ENCODE peak calls at places on chromosome 20, in eight cellular contexts. One of them, this sample, is unnamed.

GRCh38 chr20:51500311-51500710 is 42.2 kb downstream of the NFATC2 start:
- DNase-seq in GM06990: peak; percentile 66
- DNase-seq in breast epithelium: no peak
- DNase-seq in OCI-LY7: peak; percentile 13
- DNase-seq in cardiac muscle cell: no peak
- DNase-seq in foreskin fibroblast: no peak
- DNase-seq in neural crest cell: no peak
- DNase-seq in foreskin keratinocyte: peak; percentile 52
- DNase-seq in this sample: peak; percentile 72

GRCh38 chr20:20318318-20319161 is 49.4 kb upstream of the INSM1 start:
- DNase-seq in breast epithelium: no peak
- DNase-seq in foreskin fibroblast: no peak
- DNase-seq in cardiac muscle cell: no peak
- DNase-seq in GM06990: no peak
- DNase-seq in neural crest cell: no peak
- DNase-seq in OCI-LY7: no peak
- DNase-seq in foreskin keratinocyte: no peak
- DNase-seq in this sample: no peak

GRCh38 chr20:881051-881820 is 34.9 kb downstream of the ANGPT4 start:
- DNase-seq in breast epithelium: no peak
- DNase-seq in cardiac muscle cell: no peak
- DNase-seq in neural crest cell: no peak
- DNase-seq in foreskin keratinocyte: peak; percentile 80
- DNase-seq in OCI-LY7: no peak
- DNase-seq in GM06990: no peak
- DNase-seq in foreskin fibroblast: peak; percentile 23
- DNase-seq in this sample: no peak

GRCh38 chr20:19288636-19289035 is 76.2 kb downstream of the SLC24A3 start:
- DNase-seq in foreskin keratinocyte: no peak
- DNase-seq in foreskin fibroblast: no peak
- DNase-seq in cardiac muscle cell: no peak
- DNase-seq in GM06990: no peak
- DNase-seq in OCI-LY7: no peak
- DNase-seq in breast epithelium: no peak
- DNase-seq in neural crest cell: no peak
- DNase-seq in this sample: no peak

GRCh38 chr20:59351148-59352040 is 51.0 kb downstream of the EDN3 start:
- DNase-seq in GM06990: no peak
- DNase-seq in OCI-LY7: no peak
- DNase-seq in cardiac muscle cell: no peak
- DNase-seq in foreskin keratinocyte: no peak
- DNase-seq in neural crest cell: no peak
- DNase-seq in breast epithelium: no peak
- DNase-seq in foreskin fibroblast: peak; percentile 4
- DNase-seq in this sample: no peak

GRCh38 chr20:41185013-41185757 is 47.8 kb downstream of the PLCG1 start:
- DNase-seq in neural crest cell: no peak
- DNase-seq in OCI-LY7: no peak
- DNase-seq in breast epithelium: no peak
- DNase-seq in GM06990: no peak
- DNase-seq in cardiac muscle cell: no peak
- DNase-seq in foreskin keratinocyte: no peak
- DNase-seq in foreskin fibroblast: no peak
- DNase-seq in this sample: no peak

GRCh38 chr20:50516180-50516934 is 6.2 kb downstream of the PTPN1 start:
- DNase-seq in OCI-LY7: peak; percentile 69
- DNase-seq in cardiac muscle cell: no peak
- DNase-seq in GM06990: peak; percentile 69
- DNase-seq in neural crest cell: no peak
- DNase-seq in foreskin keratinocyte: no peak
- DNase-seq in breast epithelium: no peak
- DNase-seq in foreskin fibroblast: no peak
- DNase-seq in this sample: no peak

GRCh38 chr20:50704971-50705370 is 13.6 kb upstream of the RIPOR3 start:
- DNase-seq in neural crest cell: no peak
- DNase-seq in cardiac muscle cell: no peak
- DNase-seq in foreskin fibroblast: peak; percentile 70
- DNase-seq in breast epithelium: no peak
- DNase-seq in foreskin keratinocyte: no peak
- DNase-seq in GM06990: no peak
- DNase-seq in OCI-LY7: no peak
- DNase-seq in this sample: no peak

GRCh38 chr20:41148956-41149355 is 11.6 kb downstream of the PLCG1 start:
- DNase-seq in foreskin keratinocyte: no peak
- DNase-seq in OCI-LY7: no peak
- DNase-seq in neural crest cell: no peak
- DNase-seq in breast epithelium: no peak
- DNase-seq in foreskin fibroblast: no peak
- DNase-seq in cardiac muscle cell: no peak
- DNase-seq in GM06990: no peak
- DNase-seq in this sample: no peak

GRCh38 chr20:30985386-30985785 is 272.1 kb upstream of the DEFB115 start:
- DNase-seq in cardiac muscle cell: no peak
- DNase-seq in foreskin keratinocyte: no peak
- DNase-seq in GM06990: no peak
- DNase-seq in OCI-LY7: no peak
- DNase-seq in neural crest cell: no peak
- DNase-seq in foreskin fibroblast: no peak
- DNase-seq in breast epithelium: no peak
- DNase-seq in this sample: no peak

GRCh38 chr20:33415948-33416347 is 14.6 kb upstream of the CDK5RAP1 start:
- DNase-seq in breast epithelium: no peak
- DNase-seq in cardiac muscle cell: peak; percentile 50
- DNase-seq in foreskin fibroblast: peak; percentile 46
- DNase-seq in neural crest cell: peak; percentile 26
- DNase-seq in foreskin keratinocyte: no peak
- DNase-seq in GM06990: no peak
- DNase-seq in OCI-LY7: peak; percentile 62
- DNase-seq in this sample: no peak

GRCh38 chr20:13418263-13419229 is 197.5 kb downstream of the ISM1 start:
- DNase-seq in cardiac muscle cell: no peak
- DNase-seq in GM06990: no peak
- DNase-seq in breast epithelium: no peak
- DNase-seq in OCI-LY7: no peak
- DNase-seq in foreskin fibroblast: no peak
- DNase-seq in neural crest cell: no peak
- DNase-seq in foreskin keratinocyte: no peak
- DNase-seq in this sample: no peak

GRCh38 chr20:17617212-17617867 is 47.5 kb downstream of the DSTN start:
- DNase-seq in GM06990: no peak
- DNase-seq in cardiac muscle cell: peak; percentile 77
- DNase-seq in neural crest cell: peak; percentile 67
- DNase-seq in breast epithelium: peak; percentile 59
- DNase-seq in OCI-LY7: peak; percentile 48
- DNase-seq in foreskin keratinocyte: no peak
- DNase-seq in foreskin fibroblast: no peak
- DNase-seq in this sample: no peak

GRCh38 chr20:61056627-61057312 is 195.3 kb upstream of the CDH4 start:
- DNase-seq in OCI-LY7: no peak
- DNase-seq in foreskin keratinocyte: no peak
- DNase-seq in GM06990: no peak
- DNase-seq in foreskin fibroblast: no peak
- DNase-seq in neural crest cell: no peak
- DNase-seq in breast epithelium: no peak
- DNase-seq in cardiac muscle cell: no peak
- DNase-seq in this sample: no peak

GRCh38 chr20:33010674-33011449 is 3.4 kb downstream of the BPIFB2 start:
- DNase-seq in foreskin fibroblast: no peak
- DNase-seq in cardiac muscle cell: no peak
- DNase-seq in foreskin keratinocyte: no peak
- DNase-seq in breast epithelium: no peak
- DNase-seq in neural crest cell: no peak
- DNase-seq in GM06990: no peak
- DNase-seq in OCI-LY7: no peak
- DNase-seq in this sample: no peak

GRCh38 chr20:44849712-44850111 is 35.8 kb upstream of the YWHAB start:
- DNase-seq in breast epithelium: no peak
- DNase-seq in cardiac muscle cell: no peak
- DNase-seq in foreskin fibroblast: no peak
- DNase-seq in GM06990: no peak
- DNase-seq in neural crest cell: no peak
- DNase-seq in foreskin keratinocyte: no peak
- DNase-seq in OCI-LY7: no peak
- DNase-seq in this sample: no peak
- TF ChIP-seq CTCF in breast epithelium: no peak
- TF ChIP-seq CTCF in cardiac muscle cell: no peak
- TF ChIP-seq CTCF in foreskin fibroblast: no peak
- TF ChIP-seq CTCF in GM06990: no peak
- TF ChIP-seq CTCF in neural crest cell: peak; percentile 18
- TF ChIP-seq CTCF in foreskin keratinocyte: peak; percentile 12
- TF ChIP-seq CTCF in OCI-LY7: peak; percentile 14
- TF ChIP-seq CTCF in this sample: no peak

DNA sequence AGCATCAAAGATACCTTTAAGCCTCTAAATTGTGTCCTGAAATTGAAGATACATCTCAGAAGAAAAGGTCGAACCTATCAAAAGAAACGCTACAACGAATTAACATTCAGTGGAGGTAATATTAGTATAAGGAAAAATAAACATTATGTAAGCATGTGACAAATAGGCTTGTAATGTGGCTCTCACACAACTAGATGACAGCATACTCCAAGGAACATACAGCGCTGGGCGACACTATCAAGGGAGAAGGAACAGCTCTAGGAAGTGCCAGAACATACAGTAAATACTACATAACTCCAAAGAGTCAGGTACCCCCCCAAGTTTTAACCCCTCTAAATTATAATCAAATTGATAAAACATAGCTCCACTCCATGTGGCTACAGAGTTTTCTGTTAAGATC is 103.5 kb downstream of the LAMP5 start:
- DNase-seq in GM06990: no peak
- DNase-seq in OCI-LY7: no peak
- DNase-seq in foreskin fibroblast: peak; percentile 38
- DNase-seq in cardiac muscle cell: peak; percentile 67
- DNase-seq in neural crest cell: no peak
- DNase-seq in foreskin keratinocyte: peak; percentile 30
- DNase-seq in breast epithelium: no peak
- DNase-seq in this sample: no peak
- TF ChIP-seq CTCF in GM06990: peak; percentile 49
- TF ChIP-seq CTCF in OCI-LY7: peak; percentile 45
- TF ChIP-seq CTCF in foreskin fibroblast: no peak
- TF ChIP-seq CTCF in cardiac muscle cell: peak; percentile 8
- TF ChIP-seq CTCF in neural crest cell: peak; percentile 59
- TF ChIP-seq CTCF in foreskin keratinocyte: peak; percentile 59
- TF ChIP-seq CTCF in breast epithelium: no peak
- TF ChIP-seq CTCF in this sample: peak; percentile 51

GRCh38 chr20:3247638-3248037 is 8.6 kb upstream of the SLC4A11 start:
- DNase-seq in OCI-LY7: no peak
- DNase-seq in GM06990: no peak
- DNase-seq in neural crest cell: no peak
- DNase-seq in cardiac muscle cell: no peak
- DNase-seq in foreskin fibroblast: no peak
- DNase-seq in foreskin keratinocyte: no peak
- DNase-seq in breast epithelium: no peak
- DNase-seq in this sample: no peak

GRCh38 chr20:3248993-3249347 is 10.0 kb upstream of the SLC4A11 start:
- DNase-seq in cardiac muscle cell: no peak
- DNase-seq in GM06990: no peak
- DNase-seq in foreskin fibroblast: no peak
- DNase-seq in OCI-LY7: no peak
- DNase-seq in breast epithelium: no peak
- DNase-seq in foreskin keratinocyte: no peak
- DNase-seq in neural crest cell: no peak
- DNase-seq in this sample: no peak

GRCh38 chr20:3251806-3252205 is 12.8 kb upstream of the SLC4A11 start:
- DNase-seq in neural crest cell: no peak
- DNase-seq in foreskin keratinocyte: no peak
- DNase-seq in GM06990: no peak
- DNase-seq in OCI-LY7: no peak
- DNase-seq in breast epithelium: no peak
- DNase-seq in foreskin fibroblast: no peak
- DNase-seq in cardiac muscle cell: no peak
- DNase-seq in this sample: no peak

GRCh38 chr20:3248167-3248992 is 9.4 kb upstream of the SLC4A11 start:
- DNase-seq in GM06990: no peak
- DNase-seq in neural crest cell: peak; percentile 10
- DNase-seq in OCI-LY7: no peak
- DNase-seq in foreskin fibroblast: no peak
- DNase-seq in cardiac muscle cell: peak; percentile 49
- DNase-seq in breast epithelium: no peak
- DNase-seq in foreskin keratinocyte: peak; percentile 24
- DNase-seq in this sample: no peak

DNA sequence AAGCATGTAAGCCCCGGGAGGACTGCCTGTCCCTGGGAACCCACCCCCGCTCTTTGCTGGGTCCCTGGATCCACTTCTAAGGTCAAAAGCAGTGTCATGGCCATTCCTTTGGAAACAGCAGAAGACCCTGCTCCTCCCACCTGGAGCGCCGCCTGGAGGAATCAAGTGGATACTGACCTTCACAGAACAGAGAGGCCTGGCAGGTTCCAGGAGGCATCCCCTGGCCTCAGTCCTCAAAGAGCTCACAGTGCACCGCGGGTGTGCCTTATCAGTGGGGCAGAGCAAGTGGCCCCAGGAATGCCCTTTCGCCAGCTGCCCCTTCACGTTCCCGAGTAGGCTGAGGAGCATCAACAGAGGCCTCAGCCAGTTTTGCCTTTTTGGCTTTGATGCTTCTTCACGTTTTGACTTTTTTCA is 11.1 kb upstream of the SLC4A11 start:
- DNase-seq in foreskin keratinocyte: no peak
- DNase-seq in foreskin fibroblast: no peak
- DNase-seq in cardiac muscle cell: peak; percentile 58
- DNase-seq in GM06990: no peak
- DNase-seq in breast epithelium: no peak
- DNase-seq in neural crest cell: peak; percentile 19
- DNase-seq in OCI-LY7: no peak
- DNase-seq in this sample: no peak
- TF ChIP-seq CTCF in foreskin keratinocyte: peak; percentile 57
- TF ChIP-seq CTCF in foreskin fibroblast: no peak
- TF ChIP-seq CTCF in cardiac muscle cell: peak; percentile 29
- TF ChIP-seq CTCF in GM06990: peak; percentile 43
- TF ChIP-seq CTCF in breast epithelium: no peak
- TF ChIP-seq CTCF in neural crest cell: peak; percentile 54
- TF ChIP-seq CTCF in OCI-LY7: peak; percentile 25
- TF ChIP-seq CTCF in this sample: peak; percentile 45

DNA sequence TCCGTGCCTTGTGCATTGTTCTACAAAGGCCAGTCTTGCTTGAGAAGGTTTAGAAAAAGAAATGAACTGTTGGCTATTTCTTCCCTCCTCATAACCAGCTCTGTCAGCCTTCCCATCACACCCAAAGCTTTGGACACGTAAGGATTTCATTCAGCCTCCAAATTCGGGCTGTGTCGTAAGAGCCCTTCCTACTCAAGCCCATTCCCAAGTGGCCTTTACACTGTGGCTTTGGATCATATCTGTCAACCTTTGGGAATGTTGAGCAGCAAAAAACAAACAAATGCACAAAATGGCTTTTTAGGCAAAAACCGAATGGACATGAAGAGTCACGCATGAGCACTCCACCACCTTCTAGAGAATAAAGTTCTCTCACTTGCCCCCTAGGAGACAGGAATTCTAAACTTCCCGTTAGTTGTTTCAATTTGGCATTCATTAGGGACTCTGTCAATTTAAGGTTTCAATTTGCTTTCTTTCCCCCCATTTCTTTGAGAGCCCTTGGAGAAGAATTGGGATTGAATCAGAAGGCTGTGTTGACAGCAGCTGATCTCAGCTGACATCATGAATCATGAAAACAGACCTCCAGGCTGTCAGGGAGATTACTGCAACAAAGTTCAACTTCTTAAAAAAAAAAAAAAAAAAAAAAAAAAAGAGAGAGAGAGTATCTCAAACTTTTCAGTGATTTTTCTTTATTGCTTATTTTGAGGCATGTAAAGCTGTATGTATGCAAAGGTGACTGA is 110.4 kb downstream of the BCAS1 start:
- DNase-seq in foreskin fibroblast: peak; percentile 51
- DNase-seq in GM06990: no peak
- DNase-seq in foreskin keratinocyte: no peak
- DNase-seq in neural crest cell: no peak
- DNase-seq in OCI-LY7: no peak
- DNase-seq in cardiac muscle cell: no peak
- DNase-seq in breast epithelium: no peak
- DNase-seq in this sample: no peak
- TF ChIP-seq CTCF in foreskin fibroblast: no peak
- TF ChIP-seq CTCF in GM06990: no peak
- TF ChIP-seq CTCF in foreskin keratinocyte: no peak
- TF ChIP-seq CTCF in neural crest cell: no peak
- TF ChIP-seq CTCF in OCI-LY7: no peak
- TF ChIP-seq CTCF in cardiac muscle cell: no peak
- TF ChIP-seq CTCF in breast epithelium: no peak
- TF ChIP-seq CTCF in this sample: no peak

This sample was measured in GM12864.